ENCODE peak calls at places on chromosomes 12 and 14, in four cellular contexts. Q is left ventricle myocardium inferior; G is naive thymus-derived CD4-positive, alpha-beta T cell; H is mucosa of descending colon. M is an unnamed sample.

GRCh38 chr12:93802293-93802692 is 125.1 kb downstream of the CRADD start:
- DNase-seq in Q (peak; percentile 36), G (no peak), H (no peak), M (peak; percentile 51)

GRCh38 chr14:104220225-104221070 is 82.1 kb downstream of the KIF26A start:
- DNase-seq in Q (no peak), G (no peak), H (peak; percentile 20), M (peak; percentile 48)

GRCh38 chr14:106141242-106142220 is 615.1 kb downstream of the TMEM121 start:
- DNase-seq in Q (no peak), G (peak; percentile 55), H (no peak), M (no peak)

GRCh38 chr14:75518625-75519024 is 3.6 kb upstream of the BATF start:
- DNase-seq in Q (no peak), G (no peak), H (no peak), M (no peak)

GRCh38 chr12:93502802-93503623 is 35.7 kb downstream of the MRPL42 start:
- DNase-seq in Q (no peak), G (peak; percentile 47), H (no peak), M (peak; percentile 30)

GRCh38 chr14:78530078-78530477 is 359.9 kb downstream of the NRXN3 start:
- DNase-seq in Q (no peak), G (no peak), H (no peak), M (no peak)

GRCh38 chr14:53016491-53016890 is 65.6 kb upstream of the FERMT2 start:
- DNase-seq in Q (no peak), G (no peak), H (no peak), M (no peak)

GRCh38 chr12:96424601-96425000 is 24.4 kb upstream of the CDK17 start:
- DNase-seq in Q (no peak), G (no peak), H (no peak), M (no peak)

GRCh38 chr14:104383088-104383805 is 196.3 kb upstream of the C14orf180 start:
- DNase-seq in Q (no peak), G (no peak), H (no peak), M (no peak)

GRCh38 chr12:96471368-96472040 is 17.9 kb upstream of the CFAP54 start:
- DNase-seq in Q (no peak), G (no peak), H (no peak), M (no peak)

GRCh38 chr12:93753838-93754429 is 76.8 kb downstream of the CRADD start:
- DNase-seq in Q (no peak), G (no peak), H (no peak), M (no peak)

GRCh38 chr14:38078393-38078792 is 129.3 kb upstream of the SSTR1 start:
- DNase-seq in Q (no peak), G (no peak), H (no peak), M (no peak)

GRCh38 chr14:101442451-101442850 is 118.8 kb upstream of the DIO3 start:
- DNase-seq in Q (no peak), G (peak; percentile 69), H (no peak), M (no peak)

GRCh38 chr14:23640524-23641141 is 4.5 kb downstream of the DHRS2 start:
- DNase-seq in Q (peak; percentile 29), G (no peak), H (peak; percentile 48), M (peak; percentile 39)

GRCh38 chr12:119992129-119992705 is 3.2 kb downstream of the BICDL1 start:
- DNase-seq in Q (no peak), G (no peak), H (no peak), M (no peak)

GRCh38 chr14:100293497-100294212 is 12.6 kb downstream of the SLC25A29 start:
- DNase-seq in Q (no peak), G (no peak), H (no peak), M (no peak)

GRCh38 chr12:41556176-41556575 is 368.1 kb downstream of the PDZRN4 start:
- DNase-seq in Q (no peak), G (no peak), H (no peak), M (no peak)

GRCh38 chr12:9064201-9064814 is 51.4 kb downstream of the A2M start:
- DNase-seq in Q (peak; percentile 69), G (peak; percentile 32), H (peak; percentile 71), M (peak; percentile 84)

GRCh38 chr14:75602527-75602926 is 24.1 kb downstream of the FLVCR2 start:
- DNase-seq in Q (no peak), G (no peak), H (no peak), M (no peak)

GRCh38 chr14:53368714-53369191 is 215.6 kb upstream of the DDHD1 start:
- DNase-seq in Q (no peak), G (no peak), H (no peak), M (no peak)

GRCh38 chr14:34824256-34824655 is 50.9 kb downstream of the BAZ1A start:
- DNase-seq in Q (no peak), G (no peak), H (no peak), M (no peak)

GRCh38 chr12:124039276-124039675 is 66.3 kb downstream of the ZNF664 start:
- DNase-seq in Q (no peak), G (no peak), H (no peak), M (no peak)

GRCh38 chr12:57844725-57845477 is 1.6 kb downstream of the CTDSP2 start:
- DNase-seq in Q (peak; percentile 70), G (peak; percentile 43), H (peak; percentile 67), M (peak; percentile 89)

GRCh38 chr12:42725839-42726238 is 136.3 kb upstream of the PRICKLE1 start:
- DNase-seq in Q (no peak), G (no peak), H (no peak), M (no peak)

GRCh38 chr14:53054457-53054856 is 98.7 kb downstream of the DDHD1 start:
- DNase-seq in Q (no peak), G (no peak), H (no peak), M (no peak)

GRCh38 chr12:108772896-108773797 is 41.8 kb upstream of the CORO1C start:
- DNase-seq in Q (no peak), G (no peak), H (no peak), M (no peak)

GRCh38 chr12:13390381-13390856 is 193.9 kb downstream of the EMP1 start:
- DNase-seq in Q (peak; percentile 83), G (no peak), H (peak; percentile 97), M (peak; percentile 82)

GRCh38 chr12:76781321-76781720 is 17.4 kb downstream of the ZDHHC17 start:
- DNase-seq in Q (no peak), G (no peak), H (no peak), M (no peak)

GRCh38 chr12:20183563-20183962 is 184.8 kb upstream of the PDE3A start:
- DNase-seq in Q (no peak), G (no peak), H (no peak), M (no peak)

GRCh38 chr14:68593806-68594536 is 198.9 kb downstream of the ZFP36L1 start:
- DNase-seq in Q (no peak), G (no peak), H (no peak), M (no peak)

DNA sequence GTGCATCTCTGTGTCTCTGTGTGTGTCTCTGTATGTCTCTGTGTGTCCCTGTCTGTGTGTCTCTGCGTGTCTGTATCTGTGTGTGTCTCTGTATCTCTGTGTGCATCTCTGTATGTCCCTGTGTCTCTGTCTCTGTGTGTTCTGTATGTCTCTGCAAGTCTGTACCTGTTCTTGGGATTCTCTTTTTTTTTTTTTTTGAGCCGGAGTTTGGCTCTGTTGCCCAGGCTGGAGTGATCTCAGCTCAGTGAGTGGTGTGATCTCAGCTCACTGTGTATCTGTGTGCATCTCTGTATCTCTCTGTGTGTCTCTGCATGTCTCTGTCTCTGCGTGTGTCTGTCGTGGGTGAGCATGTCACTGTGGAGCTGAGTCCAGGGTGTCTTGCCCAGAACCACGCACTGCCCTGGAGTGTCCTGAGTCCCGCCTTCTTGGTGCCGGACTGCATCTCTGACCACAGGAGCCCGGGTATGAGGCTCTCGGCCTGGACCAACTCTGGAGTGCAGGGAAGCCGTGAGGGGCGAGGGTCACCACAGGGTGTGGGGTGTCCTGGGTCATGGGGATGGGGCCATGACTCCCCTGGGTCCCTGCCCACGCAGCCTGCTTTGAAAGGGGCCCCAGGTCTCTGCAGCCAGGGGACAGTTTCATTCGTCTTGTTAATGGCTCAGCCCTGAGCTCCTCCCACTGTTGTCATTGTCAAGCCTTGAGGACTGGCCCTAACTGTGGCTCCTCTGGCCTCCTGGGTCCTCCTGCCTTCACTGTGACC is 11.8 kb downstream of the MYL2 start:
- DNase-seq in Q (peak; percentile 55), G (no peak), H (no peak), M (no peak)
- H3K4me1 ChIP-seq in Q (no peaks in the 10 kb centered on the region), G (no peaks in the 10 kb centered on the region), H (no peaks in the 10 kb centered on the region), M (no peaks in the 10 kb centered on the region)

DNA sequence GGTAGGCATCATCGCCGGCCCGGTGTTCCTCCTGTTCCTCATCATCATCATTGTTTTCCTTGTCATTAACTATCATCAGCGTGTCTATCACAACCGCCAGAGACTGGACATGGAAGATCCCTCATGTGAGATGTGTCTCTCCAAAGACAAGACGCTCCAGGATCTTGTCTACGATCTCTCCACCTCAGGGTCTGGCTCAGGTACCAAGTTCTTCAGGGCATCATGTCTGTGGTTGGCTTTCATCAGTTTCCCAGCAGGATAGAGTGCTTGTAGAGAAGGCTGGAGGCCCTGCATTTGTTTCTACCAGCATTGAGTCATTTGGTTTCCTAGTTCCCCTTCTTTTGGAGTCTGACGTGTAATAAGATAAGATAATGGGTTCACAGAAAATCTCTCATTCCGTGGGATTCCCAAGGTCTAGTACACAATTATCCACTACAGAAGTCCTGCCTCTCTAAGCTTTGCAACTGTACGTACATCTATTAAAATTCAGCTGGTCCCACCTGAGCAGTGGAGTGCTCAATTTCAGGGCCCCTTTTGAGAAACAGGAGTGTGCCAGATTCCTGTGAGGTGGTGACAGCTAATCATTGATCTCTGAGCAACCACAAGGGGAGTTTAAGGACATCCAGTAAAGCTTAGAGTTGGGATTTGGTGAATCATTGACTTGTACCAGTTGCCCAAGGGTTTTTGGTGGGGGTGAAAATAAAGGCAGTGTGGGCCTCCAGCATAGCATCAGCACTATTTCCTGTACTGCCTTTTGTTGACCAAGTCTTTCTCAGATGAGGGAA is 25.1 kb downstream of the ACVR1B start:
- DNase-seq in Q (no peak), G (no peak), H (no peak), M (no peak)
- H3K4me1 ChIP-seq in Q (peaks cover 45% of the 10 kb centered on the region), G (peaks cover 46% of the 10 kb centered on the region), H (peaks cover 27% of the 10 kb centered on the region), M (peaks cover 12% of the 10 kb centered on the region)

GRCh38 chr12:49403887-49404517 is 36.7 kb downstream of the SPATS2 start:
- DNase-seq in Q (no peak), G (no peak), H (no peak), M (no peak)
- H3K4me1 ChIP-seq in Q (no peaks in the 10 kb centered on the region), G (no peaks in the 10 kb centered on the region), H (peaks cover 5% of the 10 kb centered on the region), M (peaks cover 4% of the 10 kb centered on the region)

GRCh38 chr14:95294320-95294719 is 25.4 kb downstream of the CLMN start:
- DNase-seq in Q (no peak), G (no peak), H (no peak), M (no peak)

GRCh38 chr14:95293474-95293873 is 26.2 kb downstream of the CLMN start:
- DNase-seq in Q (no peak), G (no peak), H (no peak), M (no peak)

GRCh38 chr14:95290769-95291440 is 28.8 kb downstream of the CLMN start:
- DNase-seq in Q (peak; percentile 64), G (no peak), H (peak; percentile 84), M (no peak)

GRCh38 chr14:95291859-95292542 is 27.7 kb downstream of the CLMN start:
- DNase-seq in Q (peak; percentile 82), G (no peak), H (peak; percentile 65), M (peak; percentile 81)

DNA sequence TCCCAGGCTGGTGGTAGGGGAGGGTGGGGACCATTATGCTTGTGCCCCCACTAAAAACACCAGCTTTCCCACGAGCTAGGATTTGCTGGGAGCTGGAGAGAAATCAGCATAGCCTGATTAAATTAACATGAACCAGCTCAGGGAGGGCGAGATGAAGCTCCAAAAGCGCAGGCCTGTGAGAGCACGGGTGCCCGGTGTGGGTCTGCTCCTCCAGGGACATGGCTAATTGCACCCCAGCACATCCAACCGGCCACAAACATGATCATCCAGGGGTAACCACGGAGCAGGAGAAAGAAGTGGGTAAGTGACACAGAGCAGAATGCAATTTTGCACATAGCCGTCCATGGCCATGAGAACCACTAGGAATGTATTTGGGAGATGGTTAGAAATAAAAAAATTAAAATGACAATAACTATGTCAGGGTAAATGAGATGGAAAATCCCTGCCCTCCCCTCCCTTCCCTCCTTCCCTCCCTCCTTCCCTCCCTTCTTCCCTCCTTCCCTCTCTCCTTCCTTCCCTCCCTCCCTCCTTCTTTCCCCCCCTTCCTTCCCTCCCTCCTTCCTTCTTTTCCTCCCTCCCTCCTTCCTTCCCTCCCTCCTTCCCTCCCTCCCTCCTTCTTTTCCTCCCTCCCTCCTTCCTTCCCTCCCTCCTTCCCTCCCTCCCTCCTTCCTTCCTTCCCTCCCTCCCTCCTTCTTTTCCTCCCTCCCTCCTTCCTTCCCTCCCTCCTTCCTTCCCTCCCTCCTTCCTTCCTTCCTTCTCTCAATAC is 26.9 kb downstream of the CLMN start:
- DNase-seq in Q (no peak), G (no peak), H (no peak), M (no peak)
- H3K4me1 ChIP-seq in Q (peaks cover 33% of the 10 kb centered on the region), G (no peaks in the 10 kb centered on the region), H (peaks cover 23% of the 10 kb centered on the region), M (peaks cover 6% of the 10 kb centered on the region)